ENCODE peak calls at places on chromosome 20, in seven cellular contexts. W, C, Y, B, H, U and G are unnamed samples.

GRCh38 chr20:37343994-37344355 is 2.0 kb upstream of the SRC start:
- DNase-seq in U (no peak), H (no peak), B (no peak), W (no peak), Y (no peak), C (no peak), G (no peak)

GRCh38 chr20:48983423-48984400 is 62.2 kb downstream of the ARFGEF2 start:
- DNase-seq in U (no peak), W (no peak), H (no peak), C (no peak), Y (no peak), B (no peak), G (no peak)

GRCh38 chr20:37902504-37903313 is at the start of gene VSTM2L:
- DNase-seq in Y (no peak), W (no peak), U (no peak), C (peak), H (no peak), B (no peak), G (peak)

GRCh38 chr20:37392441-37393195 is 46.7 kb downstream of the SRC start:
- DNase-seq in Y (no peak), W (no peak), B (peak), C (no peak), H (peak), U (no peak), G (peak)

GRCh38 chr20:8260837-8261241 is 128.8 kb downstream of the PLCB1 start:
- DNase-seq in B (no peak), H (no peak), Y (no peak), W (no peak), U (no peak), C (no peak), G (no peak)

GRCh38 chr20:7415427-7415826 is 524.8 kb downstream of the HAO1 start:
- DNase-seq in U (no peak), B (no peak), Y (no peak), W (no peak), C (no peak), H (no peak), G (no peak)

GRCh38 chr20:891121-892080 is 24.7 kb downstream of the ANGPT4 start:
- DNase-seq in C (no peak), H (peak), U (no peak), B (no peak), W (no peak), Y (no peak), G (no peak)

GRCh38 chr20:44287272-44288097 is 23.5 kb downstream of the FITM2 start:
- DNase-seq in H (no peak), B (no peak), Y (no peak), U (no peak), W (no peak), C (no peak), G (no peak)

GRCh38 chr20:32457476-32457986 is 99.4 kb downstream of the ASXL1 start:
- DNase-seq in U (no peak), Y (no peak), B (no peak), C (peak), H (peak), W (no peak), G (peak)

GRCh38 chr20:23874747-23875146 is 4.8 kb downstream of the CST5 start:
- DNase-seq in C (no peak), U (no peak), Y (no peak), H (no peak), B (no peak), W (no peak), G (no peak)